ENCODE peak calls at places on chromosome 4, in ten cellular contexts. T, P, I, K, D, H, E, F, X and Q are unnamed samples.

GRCh38 chr4:113646456-113646809 is 115.1 kb downstream of the CAMK2D start:
- DNase-seq in T (peak; percentile 26), P (no peak), I (no peak), K (peak; percentile 30), D (peak; percentile 5), H (peak; percentile 52), E (peak; percentile 86), F (no peak), X (no peak), Q (no peak)

GRCh38 chr4:1081689-1082040 is 31.7 kb downstream of the RNF212 start:
- DNase-seq in T (no peak), P (no peak), I (no peak), K (peak; percentile 57), D (no peak), H (peak; percentile 29), E (no peak), F (no peak), X (no peak), Q (no peak)

GRCh38 chr4:14564281-14564680 is 438.0 kb upstream of the CPEB2 start:
- DNase-seq in T (no peak), P (no peak), I (no peak), K (no peak), D (no peak), H (no peak), E (no peak), F (no peak), X (no peak), Q (no peak)

GRCh38 chr4:25863347-25863784 is 578 bp upstream of the SEL1L3 start:
- DNase-seq in T (no peak), P (peak; percentile 56), I (no peak), K (no peak), D (peak; percentile 17), H (no peak), E (peak; percentile 84), F (no peak), X (no peak), Q (no peak)

GRCh38 chr4:141636771-141637460 is 533 bp downstream of the IL15 start:
- DNase-seq in T (peak; percentile 58), P (peak; percentile 19), I (peak; percentile 6), K (peak; percentile 67), D (peak; percentile 55), H (peak; percentile 57), E (peak; percentile 79), F (peak; percentile 64), X (no peak), Q (peak; percentile 20)

GRCh38 chr4:74410272-74410671 is 34.7 kb upstream of the AREG start:
- DNase-seq in T (peak; percentile 50), P (no peak), I (no peak), K (peak; percentile 70), D (no peak), H (peak; percentile 30), E (no peak), F (no peak), X (no peak), Q (no peak)

GRCh38 chr4:37803348-37803973 is 23.0 kb upstream of the PGM2 start:
- DNase-seq in T (peak; percentile 32), P (no peak), I (peak; percentile 13), K (peak; percentile 68), D (no peak), H (peak; percentile 80), E (no peak), F (peak; percentile 62), X (no peak), Q (no peak)

GRCh38 chr4:71322425-71322824 is 16.4 kb upstream of the SLC4A4 start:
- DNase-seq in T (peak; percentile 44), P (no peak), I (no peak), K (no peak), D (no peak), H (peak; percentile 63), E (no peak), F (no peak), X (no peak), Q (no peak)

GRCh38 chr4:89837385-89837995 is 529 bp upstream of the SNCA start:
- DNase-seq in T (peak; percentile 18), P (peak; percentile 29), I (no peak), K (peak; percentile 55), D (peak; percentile 59), H (no peak), E (peak; percentile 91), F (no peak), X (no peak), Q (peak; percentile 59)

GRCh38 chr4:99029852-99030251 is 34.3 kb downstream of the METAP1 start:
- DNase-seq in T (peak; percentile 73), P (no peak), I (no peak), K (no peak), D (no peak), H (no peak), E (no peak), F (no peak), X (no peak), Q (no peak)

GRCh38 chr4:41196633-41197332 is 17.6 kb downstream of the APBB2 start:
- DNase-seq in T (peak; percentile 63), P (no peak), I (no peak), K (no peak), D (no peak), H (no peak), E (no peak), F (no peak), X (no peak), Q (no peak)

GRCh38 chr4:16826397-16826910 is 72.0 kb downstream of the LDB2 start:
- DNase-seq in T (no peak), P (no peak), I (no peak), K (no peak), D (no peak), H (no peak), E (no peak), F (no peak), X (no peak), Q (no peak)

GRCh38 chr4:38326499-38326898 is 337.5 kb upstream of the KLF3 start:
- DNase-seq in T (no peak), P (no peak), I (no peak), K (no peak), D (no peak), H (no peak), E (no peak), F (no peak), X (no peak), Q (no peak)

GRCh38 chr4:74608151-74608949 is 163.4 kb downstream of the AREG start:
- DNase-seq in T (peak; percentile 51), P (no peak), I (no peak), K (peak; percentile 76), D (no peak), H (peak; percentile 63), E (no peak), F (no peak), X (no peak), Q (no peak)

GRCh38 chr4:85884251-85884650 is 409.3 kb downstream of the ARHGAP24 start:
- DNase-seq in T (no peak), P (no peak), I (no peak), K (no peak), D (no peak), H (no peak), E (no peak), F (no peak), X (no peak), Q (no peak)

GRCh38 chr4:36676139-36677050 is 395.0 kb downstream of the DTHD1 start:
- DNase-seq in T (no peak), P (no peak), I (no peak), K (peak; percentile 84), D (no peak), H (no peak), E (no peak), F (no peak), X (no peak), Q (no peak)

GRCh38 chr4:184349283-184350039 is 124.9 kb downstream of the IRF2 start:
- DNase-seq in T (no peak), P (no peak), I (no peak), K (no peak), D (no peak), H (no peak), E (peak; percentile 37), F (peak; percentile 2), X (no peak), Q (no peak)

GRCh38 chr4:74311696-74312313 is 3.5 kb downstream of the EPGN start:
- DNase-seq in T (peak; percentile 39), P (no peak), I (peak; percentile 8), K (peak; percentile 83), D (peak; percentile 38), H (peak; percentile 81), E (no peak), F (peak; percentile 81), X (no peak), Q (peak; percentile 19)

GRCh38 chr4:87118826-87119225 is 101.6 kb downstream of the KLHL8 start:
- DNase-seq in T (peak; percentile 82), P (no peak), I (no peak), K (peak; percentile 28), D (no peak), H (peak; percentile 68), E (peak; percentile 63), F (no peak), X (no peak), Q (no peak)

GRCh38 chr4:38131371-38132139 is 171.4 kb downstream of the PTTG2 start:
- DNase-seq in T (peak; percentile 77), P (no peak), I (peak; percentile 64), K (no peak), D (no peak), H (peak; percentile 29), E (peak; percentile 88), F (peak; percentile 54), X (no peak), Q (no peak)

GRCh38 chr4:174873931-174874330 is 44.2 kb upstream of the ADAM29 start:
- DNase-seq in T (no peak), P (no peak), I (no peak), K (peak; percentile 63), D (no peak), H (peak; percentile 1), E (peak; percentile 71), F (peak; percentile 31), X (no peak), Q (no peak)
- TF ChIP-seq CTCF in T (peak; percentile 30), P (peak; percentile 37), I (no peak), K (peak; percentile 37), D (no peak), H (no peak), E (peak; percentile 76), F (peak; percentile 51), X (no peak), Q (peak; percentile 40)

GRCh38 chr4:140269369-140269768 is 104.1 kb upstream of the SCOC start:
- DNase-seq in T (no peak), P (no peak), I (no peak), K (no peak), D (no peak), H (no peak), E (no peak), F (no peak), X (no peak), Q (no peak)
- TF ChIP-seq CTCF in T (no peak), P (no peak), I (no peak), K (no peak), D (no peak), H (no peak), E (no peak), F (no peak), X (no peak), Q (no peak)

GRCh38 chr4:165714650-165715049 is 158.4 kb upstream of the TLL1 start:
- DNase-seq in T (no peak), P (no peak), I (no peak), K (no peak), D (no peak), H (no peak), E (no peak), F (no peak), X (no peak), Q (no peak)
- TF ChIP-seq CTCF in T (no peak), P (no peak), I (no peak), K (no peak), D (no peak), H (no peak), E (no peak), F (no peak), X (no peak), Q (no peak)

GRCh38 chr4:31041385-31041784 is 321.2 kb downstream of the PCDH7 start:
- DNase-seq in T (no peak), P (no peak), I (no peak), K (no peak), D (no peak), H (no peak), E (no peak), F (no peak), X (no peak), Q (no peak)
- TF ChIP-seq CTCF in T (no peak), P (no peak), I (no peak), K (no peak), D (no peak), H (no peak), E (no peak), F (no peak), X (no peak), Q (no peak)